ENCODE peak calls at places on chromosome 4, in eight cellular contexts. One of them, this sample, is unnamed. For H3K36me3, the result is how much of the 10 kb centered on the place peaks cover.

GRCh38 chr4:26320159-26320452 is 708 bp upstream of the RBPJ start:
- ATAC-seq in psoas muscle: peak
- ATAC-seq in heart left ventricle: no peak
- ATAC-seq in Panc1: peak
- ATAC-seq in left lung: no peak
- ATAC-seq in heart right ventricle: peak
- ATAC-seq in lower lobe of right lung: no peak
- ATAC-seq in GM23338: peak
- ATAC-seq in this sample: no peak

GRCh38 chr4:77538144-77538543 is 67.5 kb upstream of the CXCL13 start:
- ATAC-seq in heart right ventricle: peak
- ATAC-seq in psoas muscle: no peak
- ATAC-seq in left lung: peak
- ATAC-seq in Panc1: no peak
- ATAC-seq in GM23338: no peak
- ATAC-seq in lower lobe of right lung: peak
- ATAC-seq in heart left ventricle: peak
- ATAC-seq in this sample: no peak

GRCh38 chr4:33054656-33055055 is 2334.5 kb downstream of the PCDH7 start:
- ATAC-seq in GM23338: no peak
- ATAC-seq in lower lobe of right lung: no peak
- ATAC-seq in heart left ventricle: no peak
- ATAC-seq in left lung: no peak
- ATAC-seq in heart right ventricle: no peak
- ATAC-seq in Panc1: no peak
- ATAC-seq in psoas muscle: no peak
- ATAC-seq in this sample: peak

GRCh38 chr4:10007436-10007740 is 13.9 kb downstream of the SLC2A9 start:
- ATAC-seq in Panc1: no peak
- ATAC-seq in GM23338: no peak
- ATAC-seq in psoas muscle: no peak
- ATAC-seq in heart left ventricle: no peak
- ATAC-seq in lower lobe of right lung: no peak
- ATAC-seq in left lung: no peak
- ATAC-seq in heart right ventricle: no peak
- ATAC-seq in this sample: no peak

GRCh38 chr4:76550966-76551780 is 116.1 kb downstream of the SHROOM3 start:
- ATAC-seq in lower lobe of right lung: no peak
- ATAC-seq in GM23338: no peak
- ATAC-seq in heart left ventricle: no peak
- ATAC-seq in psoas muscle: no peak
- ATAC-seq in left lung: no peak
- ATAC-seq in Panc1: peak
- ATAC-seq in heart right ventricle: no peak
- ATAC-seq in this sample: no peak

GRCh38 chr4:107153228-107153627 is 117.1 kb upstream of the DKK2 start:
- ATAC-seq in lower lobe of right lung: peak
- ATAC-seq in Panc1: no peak
- ATAC-seq in GM23338: peak
- ATAC-seq in heart left ventricle: no peak
- ATAC-seq in heart right ventricle: no peak
- ATAC-seq in psoas muscle: no peak
- ATAC-seq in left lung: no peak
- ATAC-seq in this sample: no peak

GRCh38 chr4:108355523-108356208 is 186.9 kb upstream of the LEF1 start:
- ATAC-seq in Panc1: no peak
- ATAC-seq in psoas muscle: no peak
- ATAC-seq in heart left ventricle: peak
- ATAC-seq in left lung: no peak
- ATAC-seq in lower lobe of right lung: no peak
- ATAC-seq in GM23338: peak
- ATAC-seq in heart right ventricle: peak
- ATAC-seq in this sample: no peak

GRCh38 chr4:159280442-159281172 is 177.7 kb downstream of the RAPGEF2 start:
- ATAC-seq in GM23338: no peak
- ATAC-seq in Panc1: no peak
- ATAC-seq in heart left ventricle: no peak
- ATAC-seq in left lung: peak
- ATAC-seq in lower lobe of right lung: peak
- ATAC-seq in heart right ventricle: no peak
- ATAC-seq in psoas muscle: no peak
- ATAC-seq in this sample: no peak

GRCh38 chr4:183607894-183608293 is 51.1 kb downstream of the RWDD4 start:
- ATAC-seq in heart left ventricle: no peak
- ATAC-seq in lower lobe of right lung: no peak
- ATAC-seq in Panc1: no peak
- ATAC-seq in left lung: no peak
- ATAC-seq in GM23338: no peak
- ATAC-seq in psoas muscle: no peak
- ATAC-seq in heart right ventricle: no peak
- ATAC-seq in this sample: no peak

GRCh38 chr4:7759635-7760034 is 180.0 kb downstream of the AFAP1 start:
- ATAC-seq in heart right ventricle: no peak
- ATAC-seq in left lung: no peak
- ATAC-seq in lower lobe of right lung: no peak
- ATAC-seq in GM23338: no peak
- ATAC-seq in Panc1: no peak
- ATAC-seq in heart left ventricle: no peak
- ATAC-seq in psoas muscle: no peak
- ATAC-seq in this sample: no peak

GRCh38 chr4:73391774-73392173 is 12.3 kb upstream of the ALB start:
- ATAC-seq in Panc1: no peak
- ATAC-seq in psoas muscle: no peak
- ATAC-seq in heart right ventricle: no peak
- ATAC-seq in left lung: no peak
- ATAC-seq in lower lobe of right lung: no peak
- ATAC-seq in GM23338: no peak
- ATAC-seq in heart left ventricle: no peak
- ATAC-seq in this sample: no peak

GRCh38 chr4:152009046-152009445 is 248.2 kb upstream of the GATB start:
- ATAC-seq in left lung: no peak
- ATAC-seq in heart right ventricle: no peak
- ATAC-seq in heart left ventricle: no peak
- ATAC-seq in psoas muscle: no peak
- ATAC-seq in Panc1: no peak
- ATAC-seq in GM23338: no peak
- ATAC-seq in lower lobe of right lung: no peak
- ATAC-seq in this sample: no peak

GRCh38 chr4:151760713-151761661 is at the start of gene GATB:
- ATAC-seq in Panc1: peak
- ATAC-seq in heart left ventricle: peak
- ATAC-seq in left lung: peak
- ATAC-seq in lower lobe of right lung: peak
- ATAC-seq in GM23338: peak
- ATAC-seq in heart right ventricle: peak
- ATAC-seq in psoas muscle: peak
- ATAC-seq in this sample: peak

GRCh38 chr4:42643685-42644084 is 13.2 kb downstream of the ATP8A1 start:
- ATAC-seq in lower lobe of right lung: no peak
- ATAC-seq in heart right ventricle: peak
- ATAC-seq in left lung: no peak
- ATAC-seq in psoas muscle: peak
- ATAC-seq in GM23338: no peak
- ATAC-seq in Panc1: no peak
- ATAC-seq in heart left ventricle: peak
- ATAC-seq in this sample: no peak

GRCh38 chr4:71272976-71273375 is 65.8 kb upstream of the SLC4A4 start:
- ATAC-seq in Panc1: no peak
- ATAC-seq in GM23338: no peak
- ATAC-seq in left lung: no peak
- ATAC-seq in lower lobe of right lung: no peak
- ATAC-seq in heart left ventricle: no peak
- ATAC-seq in psoas muscle: no peak
- ATAC-seq in heart right ventricle: no peak
- ATAC-seq in this sample: no peak

GRCh38 chr4:170794532-170794931 is 704.8 kb upstream of the AADAT start:
- ATAC-seq in GM23338: no peak
- ATAC-seq in heart left ventricle: no peak
- ATAC-seq in Panc1: no peak
- ATAC-seq in psoas muscle: no peak
- ATAC-seq in heart right ventricle: no peak
- ATAC-seq in lower lobe of right lung: no peak
- ATAC-seq in left lung: no peak
- ATAC-seq in this sample: no peak

GRCh38 chr4:169203891-169204290 is 66.9 kb downstream of the SH3RF1 start:
- ATAC-seq in GM23338: no peak
- ATAC-seq in psoas muscle: no peak
- ATAC-seq in heart left ventricle: no peak
- ATAC-seq in heart right ventricle: no peak
- ATAC-seq in Panc1: no peak
- ATAC-seq in lower lobe of right lung: no peak
- ATAC-seq in left lung: no peak
- ATAC-seq in this sample: no peak

GRCh38 chr4:153971878-153972277 is 183.0 kb upstream of the SFRP2 start:
- ATAC-seq in GM23338: no peak
- ATAC-seq in psoas muscle: no peak
- ATAC-seq in lower lobe of right lung: no peak
- ATAC-seq in left lung: no peak
- ATAC-seq in heart right ventricle: no peak
- ATAC-seq in heart left ventricle: no peak
- ATAC-seq in Panc1: no peak
- ATAC-seq in this sample: no peak

GRCh38 chr4:4637710-4638109 is 95.9 kb upstream of the STX18 start:
- ATAC-seq in heart left ventricle: no peak
- ATAC-seq in psoas muscle: no peak
- ATAC-seq in left lung: no peak
- ATAC-seq in lower lobe of right lung: no peak
- ATAC-seq in GM23338: no peak
- ATAC-seq in Panc1: no peak
- ATAC-seq in heart right ventricle: no peak
- ATAC-seq in this sample: no peak

GRCh38 chr4:94642561-94642866 is 115.2 kb upstream of the BMPR1B start:
- ATAC-seq in Panc1: no peak
- ATAC-seq in left lung: no peak
- ATAC-seq in heart left ventricle: no peak
- ATAC-seq in heart right ventricle: no peak
- ATAC-seq in GM23338: no peak
- ATAC-seq in lower lobe of right lung: no peak
- ATAC-seq in psoas muscle: peak
- ATAC-seq in this sample: no peak
- H3K36me3 ChIP-seq in Panc1: under half
- H3K36me3 ChIP-seq in left lung: under half
- H3K36me3 ChIP-seq in heart left ventricle: half or more
- H3K36me3 ChIP-seq in heart right ventricle: half or more
- H3K36me3 ChIP-seq in GM23338: under half
- H3K36me3 ChIP-seq in lower lobe of right lung: under half
- H3K36me3 ChIP-seq in psoas muscle: under half
- H3K36me3 ChIP-seq in this sample: half or more

DNA sequence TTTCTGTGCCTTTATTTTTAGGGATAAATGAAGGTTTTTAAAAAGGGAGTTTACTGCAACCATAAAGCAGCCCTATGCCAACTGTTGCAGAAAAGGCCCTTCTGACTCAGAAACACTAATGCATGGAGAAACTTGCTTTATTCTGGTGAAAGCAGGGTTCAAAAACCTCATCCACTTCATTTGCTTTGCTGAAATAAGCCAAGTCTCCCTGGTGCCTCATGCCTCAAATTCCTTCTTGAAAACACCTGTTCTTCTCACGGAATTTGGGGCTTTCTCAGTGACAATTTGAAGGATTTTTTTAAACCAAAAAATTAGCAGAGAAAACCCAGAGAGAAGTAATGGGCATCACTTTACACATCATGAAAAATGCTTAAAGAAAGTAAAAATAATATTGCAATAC is 349.0 kb downstream of the PCDH7 start:
- ATAC-seq in left lung: no peak
- ATAC-seq in GM23338: no peak
- ATAC-seq in heart right ventricle: no peak
- ATAC-seq in heart left ventricle: no peak
- ATAC-seq in lower lobe of right lung: no peak
- ATAC-seq in psoas muscle: no peak
- ATAC-seq in Panc1: no peak
- ATAC-seq in this sample: no peak
- H3K27ac ChIP-seq in left lung: no peak
- H3K27ac ChIP-seq in GM23338: peak
- H3K27ac ChIP-seq in heart right ventricle: no peak
- H3K27ac ChIP-seq in heart left ventricle: no peak
- H3K27ac ChIP-seq in lower lobe of right lung: no peak
- H3K27ac ChIP-seq in psoas muscle: no peak
- H3K27ac ChIP-seq in Panc1: no peak
- H3K27ac ChIP-seq in this sample: no peak

DNA sequence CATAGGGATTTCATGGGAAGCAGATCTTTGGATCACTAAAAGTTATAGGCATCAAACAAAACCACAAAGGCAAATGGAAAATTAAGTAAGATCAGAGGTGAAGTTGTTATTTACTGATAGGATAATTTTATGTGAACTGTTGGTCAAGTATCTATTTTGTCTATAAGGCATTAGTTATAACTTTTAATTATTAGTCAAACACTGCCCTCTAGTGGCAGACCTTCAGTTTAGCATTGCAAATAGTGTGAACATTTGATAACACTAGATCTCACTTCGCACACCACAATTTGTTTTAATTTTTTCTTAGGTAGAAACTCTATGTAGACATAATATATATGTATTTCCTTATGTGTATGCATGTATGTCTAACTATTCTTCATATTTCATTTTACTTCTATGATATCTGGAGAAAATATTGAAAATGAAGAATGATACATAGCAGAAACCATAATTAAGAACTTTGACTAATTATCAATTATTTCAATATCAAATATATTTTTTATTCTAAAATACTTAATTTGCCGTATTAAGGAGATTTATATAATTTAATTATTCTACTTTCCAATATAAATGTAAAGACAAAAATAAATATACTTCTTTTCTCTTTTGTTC is 214.5 kb upstream of the TACR3 start:
- ATAC-seq in heart left ventricle: no peak
- ATAC-seq in lower lobe of right lung: peak
- ATAC-seq in heart right ventricle: no peak
- ATAC-seq in Panc1: no peak
- ATAC-seq in left lung: peak
- ATAC-seq in GM23338: peak
- ATAC-seq in psoas muscle: no peak
- ATAC-seq in this sample: no peak
- TF ChIP-seq CTCF in heart left ventricle: peak
- TF ChIP-seq CTCF in lower lobe of right lung: peak
- TF ChIP-seq CTCF in heart right ventricle: peak
- TF ChIP-seq CTCF in Panc1: peak
- TF ChIP-seq CTCF in left lung: peak
- TF ChIP-seq CTCF in GM23338: peak
- TF ChIP-seq CTCF in psoas muscle: peak
- TF ChIP-seq CTCF in this sample: peak

DNA sequence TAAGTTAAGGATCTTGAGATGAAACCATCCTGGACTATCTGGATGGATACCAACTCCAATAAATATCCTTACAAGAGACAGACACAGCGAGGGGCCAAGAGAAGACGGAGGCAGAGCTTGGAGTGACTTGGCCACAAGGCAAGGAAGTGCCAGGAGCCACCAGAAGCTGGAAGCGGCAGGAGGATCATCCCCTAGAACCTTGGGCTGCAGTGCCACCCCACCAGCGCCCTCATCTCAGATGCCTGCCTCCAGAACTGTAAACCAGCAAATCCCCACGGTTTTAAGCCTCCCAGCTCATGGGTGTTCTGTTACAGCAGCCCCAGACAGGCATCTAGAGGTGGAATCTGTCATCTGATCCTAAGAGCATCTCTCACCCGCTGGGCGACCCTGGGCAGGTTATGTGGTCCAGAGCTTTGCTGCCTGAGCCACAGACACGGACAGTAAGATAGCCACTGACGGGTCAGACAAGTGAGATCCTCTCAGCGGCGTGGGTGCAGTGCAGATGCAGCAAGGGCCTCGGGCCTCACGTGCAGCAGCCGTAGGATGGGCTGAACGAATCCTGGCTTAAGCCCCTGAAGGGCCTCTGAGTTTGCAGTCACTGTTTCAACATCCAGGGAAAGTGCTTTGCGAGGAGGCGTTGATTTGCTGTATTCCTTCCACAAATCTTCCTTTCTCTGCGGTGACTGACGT is 25.1 kb upstream of the MXD4 start:
- ATAC-seq in heart left ventricle: no peak
- ATAC-seq in Panc1: no peak
- ATAC-seq in GM23338: peak
- ATAC-seq in heart right ventricle: no peak
- ATAC-seq in lower lobe of right lung: no peak
- ATAC-seq in psoas muscle: no peak
- ATAC-seq in left lung: no peak
- ATAC-seq in this sample: no peak
- H3K36me3 ChIP-seq in heart left ventricle: under half
- H3K36me3 ChIP-seq in Panc1: under half
- H3K36me3 ChIP-seq in GM23338: under half
- H3K36me3 ChIP-seq in heart right ventricle: under half
- H3K36me3 ChIP-seq in lower lobe of right lung: under half
- H3K36me3 ChIP-seq in psoas muscle: under half
- H3K36me3 ChIP-seq in left lung: under half
- H3K36me3 ChIP-seq in this sample: under half